ENCODE peak calls at places on chromosomes 2 and 18, in eight cellular contexts. Z is psoas muscle, D is astrocyte, X is testis, O is HepG2, W is prostate gland, C is heart left ventricle, G is right cardiac atrium. P is an unnamed sample.

GRCh38 chr2:201962766-201963555 is 70.7 kb upstream of the FZD7 start:
- DNase-seq in Z (no peak), D (no peak), X (no peak), O (no peak), W (no peak), C (no peak), G (no peak), P (no peak)

GRCh38 chr18:48326901-48327675 is 82.1 kb downstream of the ZBTB7C start:
- DNase-seq in Z (no peak), D (peak; percentile 71), X (no peak), O (no peak), W (no peak), C (no peak), G (no peak), P (no peak)

GRCh38 chr18:12657849-12658829 is at the start of gene SPIRE1:
- DNase-seq in Z (peak; percentile 76), D (peak; percentile 33), X (peak; percentile 79), O (peak; percentile 29), W (peak; percentile 67), C (peak; percentile 83), G (peak; percentile 81), P (peak; percentile 61)

GRCh38 chr2:216583157-216583556 is 50.1 kb upstream of the IGFBP2 start:
- DNase-seq in Z (no peak), D (peak; percentile 98), X (no peak), O (no peak), W (no peak), C (no peak), G (no peak), P (no peak)

GRCh38 chr2:38933653-38934052 is 44.0 kb downstream of the ARHGEF33 start:
- DNase-seq in Z (no peak), D (peak; percentile 11), X (no peak), O (no peak), W (no peak), C (no peak), G (no peak), P (no peak)

GRCh38 chr2:231810905-231811304 is 24.7 kb downstream of the COPS7B start:
- DNase-seq in Z (no peak), D (peak; percentile 60), X (no peak), O (no peak), W (no peak), C (no peak), G (no peak), P (no peak)

GRCh38 chr2:54660752-54661151 is 62.7 kb upstream of the EML6 start:
- DNase-seq in Z (no peak), D (no peak), X (no peak), O (no peak), W (no peak), C (no peak), G (no peak), P (no peak)

GRCh38 chr2:239532859-239533258 is 132.0 kb upstream of the HDAC4 start:
- DNase-seq in Z (no peak), D (no peak), X (no peak), O (no peak), W (no peak), C (no peak), G (no peak), P (no peak)

GRCh38 chr2:150601280-150602038 is 114.0 kb upstream of the RND3 start:
- DNase-seq in Z (no peak), D (peak; percentile 81), X (no peak), O (peak; percentile 12), W (peak; percentile 18), C (no peak), G (no peak), P (no peak)

GRCh38 chr2:109317471-109318090 is 188.6 kb downstream of the SH3RF3 start:
- DNase-seq in Z (peak; percentile 28), D (no peak), X (peak; percentile 20), O (no peak), W (no peak), C (no peak), G (no peak), P (no peak)

GRCh38 chr2:169676357-169676756 is 17.8 kb downstream of the CFAP210 start:
- DNase-seq in Z (no peak), D (no peak), X (no peak), O (no peak), W (no peak), C (no peak), G (no peak), P (no peak)

GRCh38 chr2:239596298-239596697 is 195.5 kb upstream of the HDAC4 start:
- DNase-seq in Z (no peak), D (no peak), X (peak; percentile 10), O (no peak), W (no peak), C (no peak), G (no peak), P (no peak)

GRCh38 chr2:126990605-126991532 is 92.2 kb downstream of the TEX51 start:
- DNase-seq in Z (no peak), D (no peak), X (no peak), O (peak; percentile 74), W (no peak), C (no peak), G (no peak), P (no peak)
- H3K27me3 ChIP-seq in Z (no peaks in the 10 kb centered on the region), D (peaks cover 10% of the 10 kb centered on the region), X (no peaks in the 10 kb centered on the region), O (no peaks in the 10 kb centered on the region), W (peaks cover 5% of the 10 kb centered on the region), C (peaks cover 14% of the 10 kb centered on the region), G (no peaks in the 10 kb centered on the region), P (no peaks in the 10 kb centered on the region)

GRCh38 chr2:113032737-113033136 is 19.9 kb downstream of the IL36B start:
- DNase-seq in Z (no peak), D (no peak), X (no peak), O (no peak), W (no peak), C (no peak), G (no peak), P (no peak)

GRCh38 chr2:113027691-113028090 is 22.4 kb downstream of the IL36A start:
- DNase-seq in Z (no peak), D (no peak), X (no peak), O (no peak), W (no peak), C (no peak), G (no peak), P (no peak)

GRCh38 chr2:113025751-113026150 is 20.5 kb downstream of the IL36A start:
- DNase-seq in Z (no peak), D (no peak), X (no peak), O (no peak), W (no peak), C (no peak), G (no peak), P (no peak)

GRCh38 chr2:113024730-113025129 is 19.5 kb downstream of the IL36A start:
- DNase-seq in Z (no peak), D (no peak), X (no peak), O (no peak), W (no peak), C (no peak), G (no peak), P (no peak)

DNA sequence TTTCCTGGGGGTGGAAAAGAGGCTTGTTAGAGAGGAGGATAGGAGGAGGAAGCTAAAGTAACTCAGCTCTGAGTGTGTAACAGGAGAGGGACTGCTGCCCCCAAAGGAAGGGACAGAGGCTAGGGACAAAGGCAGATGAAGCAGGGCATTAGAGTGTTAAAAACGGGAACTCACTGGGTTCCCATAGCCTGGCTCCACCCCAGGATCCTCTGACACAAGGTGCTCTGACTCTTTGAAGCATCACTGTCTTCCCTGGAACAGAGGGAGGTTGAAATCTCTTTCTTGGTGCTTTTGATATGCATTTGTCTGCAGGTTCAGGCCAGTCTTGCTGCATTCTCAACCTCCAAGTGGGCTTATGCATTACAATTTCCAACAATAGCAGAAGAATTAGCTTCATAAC is 22.9 kb downstream of the IL36A start:
- DNase-seq in Z (no peak), D (no peak), X (no peak), O (no peak), W (no peak), C (no peak), G (no peak), P (no peak)
- H3K27me3 ChIP-seq in Z (peaks cover 9% of the 10 kb centered on the region), D (peaks cover 55% of the 10 kb centered on the region), X (no peaks in the 10 kb centered on the region), O (peaks cover 10% of the 10 kb centered on the region), W (no peaks in the 10 kb centered on the region), C (peaks cover 11% of the 10 kb centered on the region), G (no peaks in the 10 kb centered on the region), P (peaks cover 13% of the 10 kb centered on the region)

GRCh38 chr2:218961651-218962570 is 2.4 kb downstream of the CDK5R2 start:
- DNase-seq in Z (no peak), D (no peak), X (no peak), O (no peak), W (no peak), C (no peak), G (no peak), P (no peak)

GRCh38 chr2:218961229-218961628 is 1.8 kb downstream of the CDK5R2 start:
- DNase-seq in Z (no peak), D (no peak), X (no peak), O (no peak), W (no peak), C (no peak), G (no peak), P (no peak)

GRCh38 chr2:218964041-218964771 is 4.7 kb downstream of the CDK5R2 start:
- DNase-seq in Z (no peak), D (peak; percentile 87), X (no peak), O (no peak), W (no peak), C (no peak), G (no peak), P (peak; percentile 66)

GRCh38 chr2:218963597-218963996 is 4.1 kb downstream of the CDK5R2 start:
- DNase-seq in Z (no peak), D (peak; percentile 12), X (no peak), O (no peak), W (no peak), C (no peak), G (no peak), P (no peak)

DNA sequence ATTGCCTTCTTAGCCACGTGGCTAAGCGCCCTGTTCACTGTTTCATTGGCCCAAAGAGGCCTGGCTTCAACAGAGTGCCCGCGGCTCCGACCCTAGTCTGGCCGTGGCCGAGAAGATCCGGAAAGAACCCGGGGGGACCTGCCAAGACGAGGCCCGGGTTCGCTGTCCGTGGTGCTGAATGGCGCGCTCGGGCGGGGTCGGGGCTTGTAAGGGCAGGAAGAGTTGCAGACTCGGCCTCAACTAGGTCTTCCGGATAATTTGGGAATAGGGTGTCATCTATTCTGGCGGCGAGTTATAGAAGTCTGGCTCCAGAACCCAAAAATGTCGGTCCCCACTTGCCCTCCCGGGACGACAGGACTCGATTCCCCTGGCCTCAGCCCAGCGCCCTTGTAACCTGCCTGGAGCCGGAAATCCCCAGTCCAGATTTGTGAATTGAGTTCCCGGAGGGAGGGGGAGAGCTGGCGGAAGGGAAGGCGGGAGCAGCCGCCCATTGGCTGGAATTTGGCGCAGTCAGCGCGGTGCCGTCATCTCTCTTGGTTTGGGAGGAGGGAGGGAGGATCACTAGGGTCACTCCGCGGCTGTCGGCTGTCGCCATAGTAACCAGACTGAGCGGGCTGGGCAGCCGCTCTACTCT is 3.5 kb downstream of the CDK5R2 start:
- DNase-seq in Z (peak; percentile 65), D (peak; percentile 71), X (peak; percentile 84), O (peak; percentile 59), W (peak; percentile 39), C (peak; percentile 41), G (peak; percentile 71), P (peak; percentile 80)
- H3K27me3 ChIP-seq in Z (no peaks in the 10 kb centered on the region), D (peaks cover 39% of the 10 kb centered on the region), X (no peaks in the 10 kb centered on the region), O (peaks cover 72% of the 10 kb centered on the region), W (peaks cover 42% of the 10 kb centered on the region), C (peaks cover 87% of the 10 kb centered on the region), G (no peaks in the 10 kb centered on the region), P (peaks cover 72% of the 10 kb centered on the region)

DNA sequence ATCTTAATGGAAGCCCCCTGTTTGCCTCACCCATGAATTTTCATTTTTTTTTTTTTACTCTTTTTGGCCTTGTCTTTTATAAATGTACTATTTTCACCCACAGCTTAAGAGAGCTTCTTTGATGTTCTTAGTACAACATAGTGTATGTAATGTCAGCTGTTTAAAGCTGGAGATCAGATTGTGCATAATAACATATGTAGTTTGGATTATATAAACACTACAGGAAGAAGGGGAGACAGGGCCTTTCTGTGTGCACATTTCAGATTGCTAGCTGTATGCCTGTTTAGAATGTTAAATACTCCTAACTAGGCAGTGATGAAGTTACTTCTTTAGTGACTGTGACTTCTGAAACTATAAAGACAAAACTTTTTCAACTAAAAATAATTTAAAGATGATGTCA is 2.1 kb upstream of the TANC1 start:
- DNase-seq in Z (no peak), D (no peak), X (no peak), O (no peak), W (no peak), C (no peak), G (no peak), P (no peak)
- H3K27me3 ChIP-seq in Z (no peaks in the 10 kb centered on the region), D (no peaks in the 10 kb centered on the region), X (no peaks in the 10 kb centered on the region), O (peaks cover 50% of the 10 kb centered on the region), W (no peaks in the 10 kb centered on the region), C (no peaks in the 10 kb centered on the region), G (no peaks in the 10 kb centered on the region), P (no peaks in the 10 kb centered on the region)

P was measured in dorsolateral prefrontal cortex.